ENCODE peak calls at places on chromosomes 7 and 10, in eight cellular contexts. One of them, this sample, is unnamed.
A peak's percentile ranks its signal among the peaks of the same experiment; 100 is the strongest.

GRCh38 chr7:80729586-80730320 is 91.3 kb downstream of the CD36 start:
- DNase-seq in body of pancreas: no peak
- DNase-seq in testis: peak; percentile 38
- DNase-seq in stomach: no peak
- DNase-seq in mammary epithelial cell: no peak
- DNase-seq in spleen: no peak
- DNase-seq in HCT116: no peak
- DNase-seq in GM23248: peak; percentile 81
- DNase-seq in this sample: no peak

GRCh38 chr10:106513328-106513727 is 651.2 kb downstream of the SORCS1 start:
- DNase-seq in body of pancreas: no peak
- DNase-seq in testis: no peak
- DNase-seq in stomach: no peak
- DNase-seq in mammary epithelial cell: peak; percentile 65
- DNase-seq in spleen: no peak
- DNase-seq in HCT116: no peak
- DNase-seq in GM23248: no peak
- DNase-seq in this sample: peak; percentile 28

GRCh38 chr7:4882742-4883351 is 669 bp downstream of the RADIL start:
- DNase-seq in body of pancreas: no peak
- DNase-seq in testis: no peak
- DNase-seq in stomach: no peak
- DNase-seq in mammary epithelial cell: no peak
- DNase-seq in spleen: no peak
- DNase-seq in HCT116: no peak
- DNase-seq in GM23248: peak; percentile 49
- DNase-seq in this sample: peak; percentile 66

GRCh38 chr10:31963598-31963980 is 35.0 kb upstream of the ARHGAP12 start:
- DNase-seq in body of pancreas: no peak
- DNase-seq in testis: no peak
- DNase-seq in stomach: no peak
- DNase-seq in mammary epithelial cell: peak; percentile 27
- DNase-seq in spleen: no peak
- DNase-seq in HCT116: no peak
- DNase-seq in GM23248: peak; percentile 27
- DNase-seq in this sample: no peak

GRCh38 chr10:6912424-6912823 is 332.3 kb upstream of the PRKCQ start:
- DNase-seq in body of pancreas: no peak
- DNase-seq in testis: no peak
- DNase-seq in stomach: no peak
- DNase-seq in mammary epithelial cell: peak; percentile 92
- DNase-seq in spleen: no peak
- DNase-seq in HCT116: no peak
- DNase-seq in GM23248: no peak
- DNase-seq in this sample: no peak

GRCh38 chr10:7525314-7526016 is 114.6 kb upstream of the SFMBT2 start:
- DNase-seq in body of pancreas: peak; percentile 69
- DNase-seq in testis: peak; percentile 85
- DNase-seq in stomach: peak; percentile 50
- DNase-seq in mammary epithelial cell: peak; percentile 38
- DNase-seq in spleen: no peak
- DNase-seq in HCT116: peak; percentile 51
- DNase-seq in GM23248: peak; percentile 82
- DNase-seq in this sample: peak; percentile 84

GRCh38 chr10:99525897-99526296 is 6.8 kb upstream of the NKX2-3 start:
- DNase-seq in body of pancreas: no peak
- DNase-seq in testis: no peak
- DNase-seq in stomach: no peak
- DNase-seq in mammary epithelial cell: no peak
- DNase-seq in spleen: no peak
- DNase-seq in HCT116: no peak
- DNase-seq in GM23248: no peak
- DNase-seq in this sample: no peak

GRCh38 chr10:74730246-74730645 is 96.2 kb upstream of the KAT6B start:
- DNase-seq in body of pancreas: no peak
- DNase-seq in testis: no peak
- DNase-seq in stomach: no peak
- DNase-seq in mammary epithelial cell: no peak
- DNase-seq in spleen: no peak
- DNase-seq in HCT116: no peak
- DNase-seq in GM23248: no peak
- DNase-seq in this sample: no peak

GRCh38 chr10:130771491-130771890 is 540.0 kb downstream of the TCERG1L start:
- DNase-seq in body of pancreas: no peak
- DNase-seq in testis: peak; percentile 25
- DNase-seq in stomach: no peak
- DNase-seq in mammary epithelial cell: no peak
- DNase-seq in spleen: peak; percentile 56
- DNase-seq in HCT116: no peak
- DNase-seq in GM23248: no peak
- DNase-seq in this sample: no peak

GRCh38 chr7:5695037-5695708 is 86.3 kb downstream of the RNF216 start:
- DNase-seq in body of pancreas: peak; percentile 21
- DNase-seq in testis: peak; percentile 67
- DNase-seq in stomach: no peak
- DNase-seq in mammary epithelial cell: peak; percentile 69
- DNase-seq in spleen: peak; percentile 88
- DNase-seq in HCT116: no peak
- DNase-seq in GM23248: peak; percentile 90
- DNase-seq in this sample: peak; percentile 90

GRCh38 chr7:105876091-105876963 is at the start of gene ATXN7L1:
- DNase-seq in body of pancreas: peak; percentile 96
- DNase-seq in testis: peak; percentile 97
- DNase-seq in stomach: peak; percentile 95
- DNase-seq in mammary epithelial cell: peak; percentile 96
- DNase-seq in spleen: peak; percentile 97
- DNase-seq in HCT116: peak; percentile 95
- DNase-seq in GM23248: peak; percentile 99
- DNase-seq in this sample: peak; percentile 98

GRCh38 chr7:105876964-105877601 is 684 bp upstream of the ATXN7L1 start:
- DNase-seq in body of pancreas: peak; percentile 65
- DNase-seq in testis: peak; percentile 44
- DNase-seq in stomach: peak; percentile 52
- DNase-seq in mammary epithelial cell: peak; percentile 29
- DNase-seq in spleen: peak; percentile 82
- DNase-seq in HCT116: peak; percentile 4
- DNase-seq in GM23248: peak; percentile 71
- DNase-seq in this sample: peak; percentile 62

GRCh38 chr7:105874055-105874454 is 2.3 kb downstream of the ATXN7L1 start:
- DNase-seq in body of pancreas: no peak
- DNase-seq in testis: no peak
- DNase-seq in stomach: no peak
- DNase-seq in mammary epithelial cell: no peak
- DNase-seq in spleen: no peak
- DNase-seq in HCT116: no peak
- DNase-seq in GM23248: no peak
- DNase-seq in this sample: no peak

GRCh38 chr7:105877736-105878135 is 1.3 kb upstream of the ATXN7L1 start:
- DNase-seq in body of pancreas: no peak
- DNase-seq in testis: no peak
- DNase-seq in stomach: no peak
- DNase-seq in mammary epithelial cell: no peak
- DNase-seq in spleen: no peak
- DNase-seq in HCT116: no peak
- DNase-seq in GM23248: peak; percentile 55
- DNase-seq in this sample: no peak

DNA sequence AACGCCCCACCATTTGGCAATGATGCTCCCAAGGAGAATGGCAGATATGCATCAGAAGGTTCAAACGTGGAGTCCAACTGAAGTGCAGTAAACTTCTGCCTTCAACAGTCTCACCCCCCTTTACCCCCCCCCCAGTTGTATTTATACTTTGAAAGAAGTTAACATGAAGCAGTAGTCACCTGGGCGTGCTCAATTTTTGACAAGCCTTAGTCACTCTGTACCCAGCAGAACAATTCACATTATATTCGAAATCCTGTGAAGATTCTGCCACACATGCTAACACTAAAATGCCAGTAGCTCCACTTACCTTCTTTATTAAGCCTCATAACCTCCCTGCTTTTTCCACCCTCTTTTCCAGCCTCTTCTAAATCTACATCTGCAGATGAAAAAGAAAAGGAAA is 894 bp downstream of the ATXN7L1 start:
- DNase-seq in body of pancreas: no peak
- DNase-seq in testis: no peak
- DNase-seq in stomach: no peak
- DNase-seq in mammary epithelial cell: no peak
- DNase-seq in spleen: no peak
- DNase-seq in HCT116: no peak
- DNase-seq in GM23248: peak; percentile 55
- DNase-seq in this sample: no peak
- H3K27ac ChIP-seq in body of pancreas: peak overlapping the region; percentile 87
- H3K27ac ChIP-seq in testis: no peak overlapping the region
- H3K27ac ChIP-seq in stomach: peak overlapping the region; percentile 91
- H3K27ac ChIP-seq in mammary epithelial cell: peak overlapping the region; percentile 93
- H3K27ac ChIP-seq in spleen: peak overlapping the region; percentile 84
- H3K27ac ChIP-seq in HCT116: peak overlapping the region; percentile 76
- H3K27ac ChIP-seq in GM23248: peak overlapping the region; percentile 88
- H3K27ac ChIP-seq in this sample: no peak overlapping the region

GRCh38 chr7:120725376-120726039 is 132.4 kb downstream of the TSPAN12 start:
- DNase-seq in body of pancreas: no peak
- DNase-seq in testis: no peak
- DNase-seq in stomach: no peak
- DNase-seq in mammary epithelial cell: no peak
- DNase-seq in spleen: no peak
- DNase-seq in HCT116: peak; percentile 43
- DNase-seq in GM23248: peak; percentile 81
- DNase-seq in this sample: peak; percentile 71
- H3K4me3 ChIP-seq in body of pancreas: no peak overlapping the region
- H3K4me3 ChIP-seq in testis: no peak overlapping the region
- H3K4me3 ChIP-seq in stomach: no peak overlapping the region
- H3K4me3 ChIP-seq in mammary epithelial cell: no peak overlapping the region
- H3K4me3 ChIP-seq in spleen: no peak overlapping the region
- H3K4me3 ChIP-seq in HCT116: no peak overlapping the region
- H3K4me3 ChIP-seq in GM23248: peak overlapping the region; percentile 42
- H3K4me3 ChIP-seq in this sample: no peak overlapping the region

GRCh38 chr7:28138837-28139236 is 41.8 kb downstream of the JAZF1 start:
- DNase-seq in body of pancreas: no peak
- DNase-seq in testis: no peak
- DNase-seq in stomach: no peak
- DNase-seq in mammary epithelial cell: no peak
- DNase-seq in spleen: no peak
- DNase-seq in HCT116: no peak
- DNase-seq in GM23248: no peak
- DNase-seq in this sample: no peak

GRCh38 chr7:28137471-28137870 is 43.1 kb downstream of the JAZF1 start:
- DNase-seq in body of pancreas: no peak
- DNase-seq in testis: no peak
- DNase-seq in stomach: no peak
- DNase-seq in mammary epithelial cell: no peak
- DNase-seq in spleen: no peak
- DNase-seq in HCT116: no peak
- DNase-seq in GM23248: no peak
- DNase-seq in this sample: no peak

GRCh38 chr7:28144266-28144665 is 36.3 kb downstream of the JAZF1 start:
- DNase-seq in body of pancreas: no peak
- DNase-seq in testis: peak; percentile 51
- DNase-seq in stomach: no peak
- DNase-seq in mammary epithelial cell: no peak
- DNase-seq in spleen: no peak
- DNase-seq in HCT116: no peak
- DNase-seq in GM23248: no peak
- DNase-seq in this sample: peak; percentile 7

GRCh38 chr7:28142650-28143049 is 37.9 kb downstream of the JAZF1 start:
- DNase-seq in body of pancreas: no peak
- DNase-seq in testis: no peak
- DNase-seq in stomach: no peak
- DNase-seq in mammary epithelial cell: no peak
- DNase-seq in spleen: no peak
- DNase-seq in HCT116: no peak
- DNase-seq in GM23248: no peak
- DNase-seq in this sample: no peak

DNA sequence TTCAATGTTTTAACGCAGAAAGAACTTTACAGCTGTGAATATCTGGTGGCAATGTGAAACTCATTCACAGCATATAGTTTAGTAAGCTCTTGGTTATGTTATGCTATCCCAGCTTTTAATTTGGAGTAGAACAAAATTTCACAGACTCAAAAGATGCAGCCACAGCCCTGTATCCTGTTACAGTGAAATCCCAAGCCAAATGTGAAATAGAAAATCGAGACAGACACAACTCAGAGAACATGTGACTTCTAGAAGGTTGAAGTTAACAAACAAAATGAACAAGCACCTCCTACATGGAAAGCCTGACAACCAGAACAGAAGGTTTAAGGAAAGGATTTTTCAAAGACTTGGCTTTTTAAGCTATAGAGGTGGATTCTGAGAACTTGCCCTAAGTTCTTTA is 39.6 kb downstream of the JAZF1 start:
- DNase-seq in body of pancreas: no peak
- DNase-seq in testis: no peak
- DNase-seq in stomach: no peak
- DNase-seq in mammary epithelial cell: no peak
- DNase-seq in spleen: no peak
- DNase-seq in HCT116: no peak
- DNase-seq in GM23248: no peak
- DNase-seq in this sample: no peak
- H3K27ac ChIP-seq in body of pancreas: no peak overlapping the region
- H3K27ac ChIP-seq in testis: peak overlapping the region; percentile 47
- H3K27ac ChIP-seq in stomach: no peak overlapping the region
- H3K27ac ChIP-seq in mammary epithelial cell: no peak overlapping the region
- H3K27ac ChIP-seq in spleen: no peak overlapping the region
- H3K27ac ChIP-seq in HCT116: no peak overlapping the region
- H3K27ac ChIP-seq in GM23248: no peak overlapping the region
- H3K27ac ChIP-seq in this sample: no peak overlapping the region

DNA sequence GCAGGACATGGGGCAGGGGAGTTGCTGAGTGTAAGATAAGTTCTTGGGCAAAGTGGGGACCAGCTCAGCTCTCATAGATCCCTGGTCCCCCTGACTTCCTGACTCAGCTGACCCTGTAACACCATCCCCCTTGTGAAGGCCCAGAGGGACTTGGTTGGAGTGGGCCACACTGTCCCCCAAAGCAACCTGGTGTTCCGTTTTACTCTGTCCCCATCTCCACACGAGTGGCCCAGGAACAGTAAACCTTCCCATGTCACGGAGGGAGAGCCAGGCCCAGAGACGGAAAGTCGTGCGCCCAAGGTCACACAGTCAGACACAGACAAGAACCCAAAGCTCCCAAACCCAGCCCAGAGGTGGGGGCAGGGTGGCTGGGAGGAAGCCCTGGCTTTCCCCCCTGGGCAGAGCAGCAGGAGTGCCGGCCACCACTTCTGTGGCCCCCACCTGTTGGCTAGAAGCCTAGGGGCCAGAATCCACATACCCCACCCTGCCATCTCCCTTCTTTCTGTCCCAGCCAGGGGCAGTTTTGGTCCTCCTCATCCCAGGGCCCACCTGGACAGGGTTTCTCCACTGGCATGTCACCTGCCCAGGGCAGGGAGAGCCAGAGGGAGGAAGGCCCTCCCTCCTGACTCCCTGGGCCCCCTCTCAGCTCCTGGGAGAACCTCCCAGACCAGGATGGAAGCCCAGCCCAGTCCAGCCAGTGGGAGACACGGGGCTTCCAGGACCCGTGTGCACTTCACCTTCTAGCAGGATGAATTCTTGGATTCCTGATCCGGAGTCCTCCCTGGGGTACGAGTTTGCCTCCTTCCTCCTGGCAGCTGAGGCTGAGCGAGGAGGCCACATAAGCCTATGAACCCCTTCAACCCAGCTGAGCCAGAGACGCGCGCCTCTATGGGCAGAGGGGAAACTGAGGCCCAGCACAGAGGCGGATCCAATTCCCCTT is 20.6 kb upstream of the VPS37D start:
- DNase-seq in body of pancreas: no peak
- DNase-seq in testis: no peak
- DNase-seq in stomach: no peak
- DNase-seq in mammary epithelial cell: no peak
- DNase-seq in spleen: no peak
- DNase-seq in HCT116: no peak
- DNase-seq in GM23248: no peak
- DNase-seq in this sample: no peak
- H3K4me3 ChIP-seq in body of pancreas: no peak overlapping the region
- H3K4me3 ChIP-seq in testis: no peak overlapping the region
- H3K4me3 ChIP-seq in stomach: peak overlapping the region; percentile 52
- H3K4me3 ChIP-seq in mammary epithelial cell: no peak overlapping the region
- H3K4me3 ChIP-seq in spleen: no peak overlapping the region
- H3K4me3 ChIP-seq in HCT116: peak overlapping the region; percentile 64
- H3K4me3 ChIP-seq in GM23248: no peak overlapping the region
- H3K4me3 ChIP-seq in this sample: no peak overlapping the region

This sample was measured in cardiac muscle cell.